ENCODE peak calls at places on chromosome 13, in five cellular contexts. One of them, this sample, is unnamed.

GRCh38 chr13:33524086-33524485 is 238.5 kb upstream of the STARD13 start:
- DNase-seq in NCI-H69: no peak
- DNase-seq in EL: peak; percentile 92
- DNase-seq in left lobe of liver: no peak
- DNase-seq in posterior cingulate gyrus: no peak
- DNase-seq in this sample: peak; percentile 1

GRCh38 chr13:72004975-72005374 is 138.0 kb upstream of the DACH1 start:
- DNase-seq in posterior cingulate gyrus: no peak
- DNase-seq in NCI-H69: no peak
- DNase-seq in left lobe of liver: no peak
- DNase-seq in EL: no peak
- DNase-seq in this sample: no peak

GRCh38 chr13:62119739-62120700 is 704.4 kb upstream of the PCDH20 start:
- DNase-seq in NCI-H69: peak; percentile 67
- DNase-seq in left lobe of liver: no peak
- DNase-seq in posterior cingulate gyrus: no peak
- DNase-seq in EL: no peak
- DNase-seq in this sample: no peak

GRCh38 chr13:107824636-107825035 is 390.7 kb downstream of the LIG4 start:
- DNase-seq in NCI-H69: no peak
- DNase-seq in posterior cingulate gyrus: no peak
- DNase-seq in left lobe of liver: no peak
- DNase-seq in EL: no peak
- DNase-seq in this sample: no peak

GRCh38 chr13:27171244-27171829 is at the start of gene USP12:
- DNase-seq in posterior cingulate gyrus: no peak
- DNase-seq in EL: no peak
- DNase-seq in left lobe of liver: peak; percentile 57
- DNase-seq in NCI-H69: peak; percentile 71
- DNase-seq in this sample: no peak

GRCh38 chr13:97125051-97125809 is 96.9 kb upstream of the MBNL2 start:
- DNase-seq in left lobe of liver: no peak
- DNase-seq in NCI-H69: peak; percentile 97
- DNase-seq in EL: peak; percentile 60
- DNase-seq in posterior cingulate gyrus: no peak
- DNase-seq in this sample: no peak

GRCh38 chr13:46296465-46296822 is 84.7 kb downstream of the LRRC63 start:
- DNase-seq in left lobe of liver: no peak
- DNase-seq in NCI-H69: no peak
- DNase-seq in posterior cingulate gyrus: no peak
- DNase-seq in EL: no peak
- DNase-seq in this sample: no peak

GRCh38 chr13:39037410-39037879 is 444 bp downstream of the PROSER1 start:
- DNase-seq in NCI-H69: no peak
- DNase-seq in left lobe of liver: no peak
- DNase-seq in posterior cingulate gyrus: peak; percentile 30
- DNase-seq in EL: no peak
- DNase-seq in this sample: no peak

GRCh38 chr13:75635621-75636338 is at the start of gene LMO7:
- DNase-seq in EL: peak; percentile 78
- DNase-seq in posterior cingulate gyrus: no peak
- DNase-seq in left lobe of liver: peak; percentile 53
- DNase-seq in NCI-H69: peak; percentile 70
- DNase-seq in this sample: no peak

GRCh38 chr13:97978661-97979450 is 25.4 kb downstream of the IPO5 start:
- DNase-seq in posterior cingulate gyrus: no peak
- DNase-seq in left lobe of liver: no peak
- DNase-seq in EL: peak; percentile 65
- DNase-seq in NCI-H69: peak; percentile 54
- DNase-seq in this sample: no peak

GRCh38 chr13:71865858-71866172 is 1.2 kb downstream of the DACH1 start:
- DNase-seq in NCI-H69: peak; percentile 55
- DNase-seq in EL: no peak
- DNase-seq in left lobe of liver: peak; percentile 41
- DNase-seq in posterior cingulate gyrus: no peak
- DNase-seq in this sample: no peak

GRCh38 chr13:80871481-80871880 is 530.6 kb upstream of the SPRY2 start:
- DNase-seq in left lobe of liver: no peak
- DNase-seq in NCI-H69: no peak
- DNase-seq in posterior cingulate gyrus: no peak
- DNase-seq in EL: no peak
- DNase-seq in this sample: no peak

GRCh38 chr13:48437381-48437780 is 24.5 kb upstream of the LPAR6 start:
- DNase-seq in EL: no peak
- DNase-seq in posterior cingulate gyrus: no peak
- DNase-seq in NCI-H69: peak; percentile 0
- DNase-seq in left lobe of liver: no peak
- DNase-seq in this sample: no peak

GRCh38 chr13:56907766-56908165 is 233.0 kb upstream of the PRR20A start:
- DNase-seq in EL: no peak
- DNase-seq in left lobe of liver: no peak
- DNase-seq in NCI-H69: no peak
- DNase-seq in posterior cingulate gyrus: no peak
- DNase-seq in this sample: no peak

GRCh38 chr13:36904219-36904618 is 15.8 kb downstream of the SMAD9 start:
- DNase-seq in left lobe of liver: no peak
- DNase-seq in NCI-H69: peak; percentile 98
- DNase-seq in EL: no peak
- DNase-seq in posterior cingulate gyrus: no peak
- DNase-seq in this sample: peak; percentile 97

GRCh38 chr13:114010401-114011101 is 36.7 kb upstream of the C13orf46 start:
- DNase-seq in EL: no peak
- DNase-seq in left lobe of liver: no peak
- DNase-seq in posterior cingulate gyrus: no peak
- DNase-seq in NCI-H69: no peak
- DNase-seq in this sample: no peak

GRCh38 chr13:21676611-21677021 is 5.7 kb downstream of the FGF9 start:
- DNase-seq in posterior cingulate gyrus: no peak
- DNase-seq in left lobe of liver: no peak
- DNase-seq in EL: no peak
- DNase-seq in NCI-H69: peak; percentile 44
- DNase-seq in this sample: no peak

GRCh38 chr13:63680704-63681103 is 2265.1 kb upstream of the PCDH20 start:
- DNase-seq in left lobe of liver: no peak
- DNase-seq in posterior cingulate gyrus: no peak
- DNase-seq in EL: no peak
- DNase-seq in NCI-H69: peak; percentile 88
- DNase-seq in this sample: no peak

GRCh38 chr13:94195715-94196114 is 283.8 kb downstream of the DCT start:
- DNase-seq in left lobe of liver: no peak
- DNase-seq in NCI-H69: peak; percentile 87
- DNase-seq in EL: peak; percentile 95
- DNase-seq in posterior cingulate gyrus: no peak
- DNase-seq in this sample: no peak

GRCh38 chr13:96728463-96728862 is 265.8 kb downstream of the OXGR1 start:
- DNase-seq in left lobe of liver: no peak
- DNase-seq in EL: no peak
- DNase-seq in NCI-H69: no peak
- DNase-seq in posterior cingulate gyrus: no peak
- DNase-seq in this sample: no peak

GRCh38 chr13:109790951-109791605 is 4.7 kb upstream of the IRS2 start:
- DNase-seq in posterior cingulate gyrus: no peak
- DNase-seq in left lobe of liver: no peak
- DNase-seq in EL: peak; percentile 21
- DNase-seq in NCI-H69: peak; percentile 45
- DNase-seq in this sample: no peak

GRCh38 chr13:29702912-29703351 is 107.4 kb upstream of the SLC7A1 start:
- DNase-seq in posterior cingulate gyrus: no peak
- DNase-seq in left lobe of liver: no peak
- DNase-seq in EL: peak; percentile 98
- DNase-seq in NCI-H69: no peak
- DNase-seq in this sample: no peak

GRCh38 chr13:50892162-50892944 is 17.2 kb upstream of the RNASEH2B start:
- DNase-seq in NCI-H69: no peak
- DNase-seq in left lobe of liver: no peak
- DNase-seq in posterior cingulate gyrus: no peak
- DNase-seq in EL: no peak
- DNase-seq in this sample: no peak

GRCh38 chr13:95239293-95239692 is 62.0 kb downstream of the ABCC4 start:
- DNase-seq in NCI-H69: no peak
- DNase-seq in posterior cingulate gyrus: no peak
- DNase-seq in left lobe of liver: no peak
- DNase-seq in EL: no peak
- DNase-seq in this sample: peak; percentile 8

GRCh38 chr13:90461398-90461797 is 886.1 kb upstream of the MIR17HG start:
- DNase-seq in EL: no peak
- DNase-seq in posterior cingulate gyrus: no peak
- DNase-seq in NCI-H69: no peak
- DNase-seq in left lobe of liver: no peak
- DNase-seq in this sample: no peak

GRCh38 chr13:73273737-73274136 is 214.9 kb downstream of the KLF5 start:
- DNase-seq in NCI-H69: no peak
- DNase-seq in left lobe of liver: no peak
- DNase-seq in posterior cingulate gyrus: no peak
- DNase-seq in EL: peak; percentile 88
- DNase-seq in this sample: no peak

GRCh38 chr13:77916481-77916880 is 2.1 kb downstream of the EDNRB start:
- DNase-seq in left lobe of liver: no peak
- DNase-seq in NCI-H69: no peak
- DNase-seq in EL: no peak
- DNase-seq in posterior cingulate gyrus: no peak
- DNase-seq in this sample: no peak

GRCh38 chr13:25300861-25301346 is 521 bp upstream of the NUP58 start:
- DNase-seq in left lobe of liver: peak; percentile 53
- DNase-seq in EL: no peak
- DNase-seq in NCI-H69: peak; percentile 47
- DNase-seq in posterior cingulate gyrus: peak; percentile 20
- DNase-seq in this sample: no peak

GRCh38 chr13:73993661-73994060 is 140.5 kb downstream of the KLF12 start:
- DNase-seq in left lobe of liver: no peak
- DNase-seq in EL: no peak
- DNase-seq in posterior cingulate gyrus: no peak
- DNase-seq in NCI-H69: peak; percentile 72
- DNase-seq in this sample: no peak

GRCh38 chr13:61734683-61735082 is 319.0 kb upstream of the PCDH20 start:
- DNase-seq in posterior cingulate gyrus: no peak
- DNase-seq in NCI-H69: no peak
- DNase-seq in left lobe of liver: no peak
- DNase-seq in EL: no peak
- DNase-seq in this sample: no peak

GRCh38 chr13:113559061-113559460 is 25.5 kb upstream of the TFDP1 start:
- DNase-seq in NCI-H69: no peak
- DNase-seq in posterior cingulate gyrus: no peak
- DNase-seq in EL: no peak
- DNase-seq in left lobe of liver: peak; percentile 31
- DNase-seq in this sample: no peak

GRCh38 chr13:33075996-33076395 is 59.8 kb downstream of the KL start:
- DNase-seq in posterior cingulate gyrus: no peak
- DNase-seq in NCI-H69: no peak
- DNase-seq in EL: no peak
- DNase-seq in left lobe of liver: no peak
- DNase-seq in this sample: no peak

GRCh38 chr13:46100191-46100877 is 4.5 kb downstream of the CPB2 start:
- DNase-seq in left lobe of liver: no peak
- DNase-seq in NCI-H69: no peak
- DNase-seq in EL: no peak
- DNase-seq in posterior cingulate gyrus: no peak
- DNase-seq in this sample: no peak

GRCh38 chr13:46721054-46721453 is 75.9 kb downstream of the ESD start:
- DNase-seq in EL: peak; percentile 49
- DNase-seq in NCI-H69: peak; percentile 46
- DNase-seq in left lobe of liver: no peak
- DNase-seq in posterior cingulate gyrus: peak; percentile 45
- DNase-seq in this sample: peak; percentile 2

GRCh38 chr13:69363360-69363759 is 744.3 kb upstream of the ATXN8OS start:
- DNase-seq in left lobe of liver: no peak
- DNase-seq in NCI-H69: peak; percentile 5
- DNase-seq in EL: no peak
- DNase-seq in posterior cingulate gyrus: no peak
- DNase-seq in this sample: no peak

This sample was measured in DMS 273 treated with DMSO at 0.1 percent for 48 hours.